ENCODE peak calls at places on chromosomes 3 and 15, in four cellular contexts. Q is esophagus muscularis mucosa, L is H9, B is A673. F is an unnamed sample.

GRCh38 chr3:38969321-38970235 is 82.2 kb downstream of the SCN11A start:
- DNase-seq in B (no peak), L (no peak), Q (peak; percentile 70), F (no peak)

GRCh38 chr3:32391643-32392529 is at the start of gene CMTM7:
- DNase-seq in Q (no peak), L (peak; percentile 81), B (no peak), F (peak; percentile 52)

GRCh38 chr15:27358751-27359434 is 387.9 kb downstream of the GABRG3 start:
- DNase-seq in B (peak; percentile 1), Q (peak; percentile 64), L (peak; percentile 76), F (no peak)

GRCh38 chr15:58212909-58213526 is 74.8 kb downstream of the AQP9 start:
- DNase-seq in L (no peak), B (peak; percentile 62), Q (no peak), F (peak; percentile 52)

GRCh38 chr15:62958528-62958927 is 84.0 kb upstream of the TPM1 start:
- DNase-seq in Q (no peak), B (no peak), L (no peak), F (no peak)

GRCh38 chr15:86691091-86691490 is 611.4 kb downstream of the AGBL1 start:
- DNase-seq in B (no peak), L (no peak), Q (no peak), F (no peak)

GRCh38 chr15:74955017-74955416 is 1.6 kb downstream of the RPP25 start:
- DNase-seq in L (no peak), B (no peak), Q (no peak), F (no peak)

GRCh38 chr3:87082806-87083440 is 92.0 kb upstream of the VGLL3 start:
- DNase-seq in Q (no peak), L (peak; percentile 29), B (peak; percentile 75), F (peak; percentile 28)

GRCh38 chr15:64877435-64877834 is 34.3 kb upstream of the ANKDD1A start:
- DNase-seq in Q (no peak), L (no peak), B (no peak), F (no peak)

GRCh38 chr3:13927295-13927694 is 47.4 kb upstream of the WNT7A start:
- DNase-seq in B (no peak), L (peak; percentile 29), Q (no peak), F (no peak)

GRCh38 chr15:47516576-47517371 is 200.5 kb upstream of the SEMA6D start:
- DNase-seq in L (no peak), Q (peak; percentile 45), B (peak; percentile 68), F (peak; percentile 17)

GRCh38 chr3:135456182-135456790 is 509.2 kb upstream of the PPP2R3A start:
- DNase-seq in Q (peak; percentile 92), B (no peak), L (peak; percentile 85), F (no peak)

GRCh38 chr3:47247131-47248064 is 35.2 kb downstream of the KIF9 start:
- DNase-seq in Q (no peak), L (no peak), B (no peak), F (no peak)

GRCh38 chr15:27486676-27487290 is 515.8 kb downstream of the GABRG3 start:
- DNase-seq in L (no peak), Q (no peak), B (no peak), F (no peak)

GRCh38 chr15:73912030-73912596 is 14.1 kb upstream of the LOXL1 start:
- DNase-seq in B (no peak), Q (no peak), L (no peak), F (no peak)

GRCh38 chr3:13307041-13307440 is 113.1 kb downstream of the NUP210 start:
- DNase-seq in B (no peak), L (no peak), Q (no peak), F (no peak)

GRCh38 chr15:97691799-97692198 is 268.7 kb upstream of the ARRDC4 start:
- DNase-seq in L (no peak), B (no peak), Q (no peak), F (peak; percentile 38)

GRCh38 chr3:95424296-95424695 is 1361.4 kb downstream of the NSUN3 start:
- DNase-seq in L (no peak), B (no peak), Q (no peak), F (no peak)

GRCh38 chr3:123296836-123297626 is 95.3 kb downstream of the SEC22A start:
- DNase-seq in B (no peak), L (no peak), Q (no peak), F (no peak)

GRCh38 chr3:187978433-187979011 is 175.4 kb upstream of the LPP start:
- DNase-seq in L (no peak), Q (no peak), B (no peak), F (no peak)

GRCh38 chr3:30934208-30934550 is 39.7 kb upstream of the GADL1 start:
- DNase-seq in Q (no peak), B (peak; percentile 47), L (no peak), F (peak; percentile 5)

GRCh38 chr3:31039145-31039544 is 144.7 kb upstream of the GADL1 start:
- DNase-seq in L (no peak), B (peak; percentile 9), Q (no peak), F (no peak)

GRCh38 chr15:89664951-89665350 is 9.7 kb upstream of the KIF7 start:
- DNase-seq in B (no peak), Q (no peak), L (no peak), F (no peak)

GRCh38 chr15:35218215-35218614 is 133.1 kb upstream of the NANOGP8 start:
- DNase-seq in Q (no peak), B (no peak), L (no peak), F (no peak)

GRCh38 chr3:41364736-41365135 is 165.4 kb downstream of the CTNNB1 start:
- DNase-seq in B (peak; percentile 2), Q (no peak), L (no peak), F (no peak)

GRCh38 chr3:182913889-182914288 is 66.4 kb downstream of the DCUN1D1 start:
- DNase-seq in B (no peak), L (no peak), Q (no peak), F (no peak)

GRCh38 chr3:25297667-25298585 is 130.1 kb upstream of the RARB start:
- DNase-seq in L (no peak), Q (no peak), B (no peak), F (no peak)

GRCh38 chr3:87035339-87035738 is 44.4 kb upstream of the VGLL3 start:
- DNase-seq in Q (no peak), B (no peak), L (no peak), F (no peak)

DNA sequence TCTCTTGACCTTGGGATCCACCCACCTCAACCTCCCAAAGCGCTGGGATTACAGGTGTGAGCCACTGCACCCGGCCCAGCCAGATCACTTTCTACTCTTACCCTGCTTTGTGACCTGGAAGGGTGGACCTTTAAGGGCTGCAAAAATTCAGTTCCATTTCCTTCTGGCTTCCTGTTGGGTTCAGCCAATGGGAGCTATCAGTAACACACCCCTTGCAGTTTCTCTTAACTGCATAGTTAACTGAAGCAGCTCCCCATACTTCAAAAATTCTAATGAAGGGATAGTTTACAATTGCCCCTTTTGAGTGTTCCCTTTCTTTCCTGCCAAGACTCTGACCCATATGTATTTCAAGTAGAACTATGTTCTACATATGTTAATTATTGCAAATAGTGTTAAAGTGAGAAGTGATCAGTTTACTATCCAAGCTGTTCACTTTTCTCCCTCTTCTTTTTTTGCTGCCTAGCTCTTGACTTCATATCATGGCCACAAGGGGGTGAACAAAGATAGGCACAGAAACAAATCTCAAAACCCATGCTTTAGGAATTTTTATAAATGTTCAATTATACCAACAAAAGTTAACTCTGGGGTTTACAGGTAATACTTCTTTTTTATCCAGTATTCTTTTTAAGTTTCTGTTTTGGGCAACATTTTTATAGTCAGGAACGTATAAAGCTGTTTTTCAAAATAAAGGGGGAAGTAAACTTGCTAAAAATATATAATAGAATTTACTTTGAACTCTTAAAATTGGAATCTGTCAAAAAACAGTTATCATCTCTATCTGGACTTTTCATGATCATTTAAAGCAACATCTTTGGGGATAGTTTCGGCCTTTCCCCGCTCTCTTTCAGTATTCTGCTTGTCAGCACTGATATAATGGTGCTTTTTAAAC is 8.1 kb downstream of the PGBD4 start:
- DNase-seq in B (peak; percentile 58), Q (no peak), L (no peak), F (peak; percentile 51)
- TF ChIP-seq CTCF in B (peak; percentile 72), Q (peak; percentile 44), L (peak; percentile 82), F (peak; percentile 90)

GRCh38 chr3:1179116-1179515 is 86.3 kb downstream of the CNTN6 start:
- DNase-seq in Q (no peak), L (no peak), B (no peak), F (no peak)

GRCh38 chr3:1183320-1184048 is 90.7 kb downstream of the CNTN6 start:
- DNase-seq in L (no peak), B (no peak), Q (no peak), F (peak; percentile 3)
- H3K27ac ChIP-seq in L (no peak overlapping the region), B (no peak overlapping the region), Q (no peak overlapping the region), F (no peak overlapping the region)

DNA sequence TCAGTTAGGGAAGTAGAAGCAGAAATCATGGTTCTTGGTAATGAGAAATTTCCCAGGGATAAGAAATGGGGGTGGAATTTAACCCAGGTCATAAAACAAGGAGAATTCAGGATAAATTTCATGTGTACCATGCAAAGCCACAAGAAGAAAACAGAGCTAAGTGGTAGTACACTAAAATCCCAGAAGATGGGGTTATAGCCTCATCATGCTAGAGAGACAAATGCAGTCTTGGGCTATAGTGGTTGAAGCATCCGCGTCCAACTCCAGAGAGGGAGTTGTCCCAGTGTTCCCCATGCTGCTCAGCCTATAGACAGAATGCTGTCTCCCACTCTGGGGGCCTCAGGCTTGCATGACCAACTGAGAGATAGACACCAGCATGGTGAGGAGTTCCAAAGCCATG is 36.2 kb upstream of the CLRN1 start:
- DNase-seq in B (peak; percentile 53), L (no peak), Q (no peak), F (no peak)
- TF ChIP-seq CTCF in B (peak; percentile 56), L (peak; percentile 53), Q (no peak), F (no peak)

GRCh38 chr15:25825215-25825614 is 37.9 kb downstream of the ATP10A start:
- DNase-seq in L (no peak), B (no peak), Q (no peak), F (no peak)
- H3K27ac ChIP-seq in L (no peak overlapping the region), B (no peak overlapping the region), Q (peak overlapping the region; percentile 57), F (no peak overlapping the region)

GRCh38 chr15:36335659-36336058 is 243.8 kb upstream of the CDIN1 start:
- DNase-seq in L (no peak), Q (no peak), B (no peak), F (no peak)
- TF ChIP-seq CTCF in L (no peak), Q (no peak), B (no peak), F (no peak)